ENCODE peak calls at places on chromosomes 4 and X, in nine cellular contexts. One of them, this sample, is unnamed.

GRCh38 chr4:10974371-10974770 is 289.8 kb upstream of the CLNK start:
- DNase-seq in stimulated activated effector memory CD8-positive, alpha-beta T cell treated with anti-CD3 and anti-CD28 coated beads, Interleukin-12 subunit alpha, Interleukin-12 subunit beta, amount 100 ng/mL, for 72 hours: no peak
- DNase-seq in astrocyte: no peak
- DNase-seq in foreskin fibroblast: no peak
- DNase-seq in lower leg skin: no peak
- DNase-seq in breast epithelium: no peak
- DNase-seq in immature natural killer cell: no peak
- DNase-seq in NCI-H1436: no peak
- DNase-seq in NB4: peak
- DNase-seq in this sample: no peak

GRCh38 chr4:54971474-54971950 is 153.9 kb downstream of the KDR start:
- DNase-seq in stimulated activated effector memory CD8-positive, alpha-beta T cell treated with anti-CD3 and anti-CD28 coated beads, Interleukin-12 subunit alpha, Interleukin-12 subunit beta, amount 100 ng/mL, for 72 hours: no peak
- DNase-seq in astrocyte: peak
- DNase-seq in foreskin fibroblast: peak
- DNase-seq in lower leg skin: peak
- DNase-seq in breast epithelium: no peak
- DNase-seq in immature natural killer cell: peak
- DNase-seq in NCI-H1436: no peak
- DNase-seq in NB4: peak
- DNase-seq in this sample: peak

GRCh38 chrX:13432376-13432775 is 112.5 kb upstream of the ATXN3L start:
- DNase-seq in stimulated activated effector memory CD8-positive, alpha-beta T cell treated with anti-CD3 and anti-CD28 coated beads, Interleukin-12 subunit alpha, Interleukin-12 subunit beta, amount 100 ng/mL, for 72 hours: no peak
- DNase-seq in astrocyte: peak
- DNase-seq in foreskin fibroblast: peak
- DNase-seq in lower leg skin: peak
- DNase-seq in breast epithelium: peak
- DNase-seq in immature natural killer cell: no peak
- DNase-seq in NCI-H1436: no peak
- DNase-seq in NB4: no peak
- DNase-seq in this sample: no peak

GRCh38 chr4:98997176-98997575 is 1.7 kb downstream of the METAP1 start:
- DNase-seq in stimulated activated effector memory CD8-positive, alpha-beta T cell treated with anti-CD3 and anti-CD28 coated beads, Interleukin-12 subunit alpha, Interleukin-12 subunit beta, amount 100 ng/mL, for 72 hours: no peak
- DNase-seq in astrocyte: no peak
- DNase-seq in foreskin fibroblast: no peak
- DNase-seq in lower leg skin: no peak
- DNase-seq in breast epithelium: no peak
- DNase-seq in immature natural killer cell: no peak
- DNase-seq in NCI-H1436: no peak
- DNase-seq in NB4: no peak
- DNase-seq in this sample: no peak

GRCh38 chr4:137526681-137527080 is 5.6 kb downstream of the PCDH18 start:
- DNase-seq in stimulated activated effector memory CD8-positive, alpha-beta T cell treated with anti-CD3 and anti-CD28 coated beads, Interleukin-12 subunit alpha, Interleukin-12 subunit beta, amount 100 ng/mL, for 72 hours: no peak
- DNase-seq in astrocyte: no peak
- DNase-seq in foreskin fibroblast: peak
- DNase-seq in lower leg skin: no peak
- DNase-seq in breast epithelium: no peak
- DNase-seq in immature natural killer cell: no peak
- DNase-seq in NCI-H1436: no peak
- DNase-seq in NB4: no peak
- DNase-seq in this sample: no peak

GRCh38 chrX:21479695-21480280 is 105.6 kb downstream of the CNKSR2 start:
- DNase-seq in stimulated activated effector memory CD8-positive, alpha-beta T cell treated with anti-CD3 and anti-CD28 coated beads, Interleukin-12 subunit alpha, Interleukin-12 subunit beta, amount 100 ng/mL, for 72 hours: no peak
- DNase-seq in astrocyte: peak
- DNase-seq in foreskin fibroblast: peak
- DNase-seq in lower leg skin: no peak
- DNase-seq in breast epithelium: no peak
- DNase-seq in immature natural killer cell: no peak
- DNase-seq in NCI-H1436: peak
- DNase-seq in NB4: peak
- DNase-seq in this sample: peak

GRCh38 chrX:48956728-48957414 is 536 bp downstream of the OTUD5 start:
- DNase-seq in stimulated activated effector memory CD8-positive, alpha-beta T cell treated with anti-CD3 and anti-CD28 coated beads, Interleukin-12 subunit alpha, Interleukin-12 subunit beta, amount 100 ng/mL, for 72 hours: peak
- DNase-seq in astrocyte: no peak
- DNase-seq in foreskin fibroblast: peak
- DNase-seq in lower leg skin: no peak
- DNase-seq in breast epithelium: no peak
- DNase-seq in immature natural killer cell: peak
- DNase-seq in NCI-H1436: no peak
- DNase-seq in NB4: peak
- DNase-seq in this sample: peak

GRCh38 chr4:186081202-186081807 is 12.3 kb downstream of the TLR3 start:
- DNase-seq in stimulated activated effector memory CD8-positive, alpha-beta T cell treated with anti-CD3 and anti-CD28 coated beads, Interleukin-12 subunit alpha, Interleukin-12 subunit beta, amount 100 ng/mL, for 72 hours: peak
- DNase-seq in astrocyte: no peak
- DNase-seq in foreskin fibroblast: no peak
- DNase-seq in lower leg skin: no peak
- DNase-seq in breast epithelium: no peak
- DNase-seq in immature natural killer cell: no peak
- DNase-seq in NCI-H1436: no peak
- DNase-seq in NB4: no peak
- DNase-seq in this sample: no peak

GRCh38 chr4:74158561-74159396 is 861 bp downstream of the MTHFD2L start:
- DNase-seq in stimulated activated effector memory CD8-positive, alpha-beta T cell treated with anti-CD3 and anti-CD28 coated beads, Interleukin-12 subunit alpha, Interleukin-12 subunit beta, amount 100 ng/mL, for 72 hours: no peak
- DNase-seq in astrocyte: peak
- DNase-seq in foreskin fibroblast: peak
- DNase-seq in lower leg skin: no peak
- DNase-seq in breast epithelium: no peak
- DNase-seq in immature natural killer cell: no peak
- DNase-seq in NCI-H1436: no peak
- DNase-seq in NB4: peak
- DNase-seq in this sample: no peak

GRCh38 chr4:121277194-121278105 is 103.4 kb downstream of the QRFPR start:
- DNase-seq in stimulated activated effector memory CD8-positive, alpha-beta T cell treated with anti-CD3 and anti-CD28 coated beads, Interleukin-12 subunit alpha, Interleukin-12 subunit beta, amount 100 ng/mL, for 72 hours: no peak
- DNase-seq in astrocyte: no peak
- DNase-seq in foreskin fibroblast: no peak
- DNase-seq in lower leg skin: no peak
- DNase-seq in breast epithelium: no peak
- DNase-seq in immature natural killer cell: no peak
- DNase-seq in NCI-H1436: no peak
- DNase-seq in NB4: peak
- DNase-seq in this sample: peak

GRCh38 chrX:119646515-119646914 is 40.3 kb upstream of the NKRF start:
- DNase-seq in stimulated activated effector memory CD8-positive, alpha-beta T cell treated with anti-CD3 and anti-CD28 coated beads, Interleukin-12 subunit alpha, Interleukin-12 subunit beta, amount 100 ng/mL, for 72 hours: peak
- DNase-seq in astrocyte: no peak
- DNase-seq in foreskin fibroblast: no peak
- DNase-seq in lower leg skin: no peak
- DNase-seq in breast epithelium: no peak
- DNase-seq in immature natural killer cell: no peak
- DNase-seq in NCI-H1436: no peak
- DNase-seq in NB4: no peak
- DNase-seq in this sample: no peak

GRCh38 chr4:7120341-7120740 is 52.5 kb upstream of the GRPEL1 start:
- DNase-seq in stimulated activated effector memory CD8-positive, alpha-beta T cell treated with anti-CD3 and anti-CD28 coated beads, Interleukin-12 subunit alpha, Interleukin-12 subunit beta, amount 100 ng/mL, for 72 hours: no peak
- DNase-seq in astrocyte: no peak
- DNase-seq in foreskin fibroblast: no peak
- DNase-seq in lower leg skin: no peak
- DNase-seq in breast epithelium: no peak
- DNase-seq in immature natural killer cell: no peak
- DNase-seq in NCI-H1436: no peak
- DNase-seq in NB4: peak
- DNase-seq in this sample: no peak

GRCh38 chr4:147830987-147831386 is 99.1 kb downstream of the ARHGAP10 start:
- DNase-seq in stimulated activated effector memory CD8-positive, alpha-beta T cell treated with anti-CD3 and anti-CD28 coated beads, Interleukin-12 subunit alpha, Interleukin-12 subunit beta, amount 100 ng/mL, for 72 hours: peak
- DNase-seq in astrocyte: peak
- DNase-seq in foreskin fibroblast: peak
- DNase-seq in lower leg skin: no peak
- DNase-seq in breast epithelium: no peak
- DNase-seq in immature natural killer cell: no peak
- DNase-seq in NCI-H1436: no peak
- DNase-seq in NB4: no peak
- DNase-seq in this sample: no peak

GRCh38 chr4:97987019-97987648 is 156.1 kb downstream of the STPG2 start:
- DNase-seq in stimulated activated effector memory CD8-positive, alpha-beta T cell treated with anti-CD3 and anti-CD28 coated beads, Interleukin-12 subunit alpha, Interleukin-12 subunit beta, amount 100 ng/mL, for 72 hours: no peak
- DNase-seq in astrocyte: peak
- DNase-seq in foreskin fibroblast: no peak
- DNase-seq in lower leg skin: no peak
- DNase-seq in breast epithelium: no peak
- DNase-seq in immature natural killer cell: no peak
- DNase-seq in NCI-H1436: peak
- DNase-seq in NB4: peak
- DNase-seq in this sample: no peak

GRCh38 chr4:160510925-160511324 is 1408.0 kb downstream of the RAPGEF2 start:
- DNase-seq in stimulated activated effector memory CD8-positive, alpha-beta T cell treated with anti-CD3 and anti-CD28 coated beads, Interleukin-12 subunit alpha, Interleukin-12 subunit beta, amount 100 ng/mL, for 72 hours: no peak
- DNase-seq in astrocyte: peak
- DNase-seq in foreskin fibroblast: no peak
- DNase-seq in lower leg skin: no peak
- DNase-seq in breast epithelium: no peak
- DNase-seq in immature natural killer cell: no peak
- DNase-seq in NCI-H1436: no peak
- DNase-seq in NB4: peak
- DNase-seq in this sample: no peak

This sample was measured in HuH-7.5.